ENCODE peak calls at places on chromosomes 13 and 19, in ten cellular contexts. L is thoracic aorta, Y is NCI-H1436, W is Peyer's patch, Z is adrenal gland, S is tibial artery, X is iPS-NIHi11, I is AG09319, G is EL, K is posterior cingulate gyrus. A is an unnamed sample.

GRCh38 chr19:52601025-52601973 is 31.2 kb downstream of the ZNF701 start:
- DNase-seq in X (peak), W (peak), Y (peak), G (peak), L (peak), S (peak), K (peak), I (peak), Z (peak), A (peak)

GRCh38 chr19:9009431-9009830 is 778 bp downstream of the MUC16 start:
- DNase-seq in K (no peak), I (no peak), L (no peak), W (no peak), Y (no peak), X (no peak), G (no peak), S (no peak), Z (no peak), A (no peak)

GRCh38 chr13:91962946-91963345 is 564.5 kb downstream of the GPC5 start:
- DNase-seq in L (no peak), W (no peak), I (no peak), K (no peak), Z (no peak), G (no peak), S (no peak), Y (no peak), X (no peak), A (no peak)

GRCh38 chr13:45833663-45834062 is 17.9 kb downstream of the SIAH3 start:
- DNase-seq in Y (no peak), I (peak), G (peak), X (peak), W (no peak), S (no peak), L (no peak), Z (peak), K (no peak), A (no peak)

GRCh38 chr13:91745962-91746361 is 347.5 kb downstream of the GPC5 start:
- DNase-seq in G (no peak), W (no peak), Z (no peak), I (no peak), Y (no peak), L (no peak), S (no peak), X (no peak), K (no peak), A (no peak)

GRCh38 chr13:91313103-91313502 is 34.4 kb upstream of the MIR17HG start:
- DNase-seq in K (no peak), G (peak), I (no peak), S (no peak), Z (no peak), X (peak), W (no peak), L (no peak), Y (no peak), A (no peak)

GRCh38 chr19:28554321-28555091 is 658.4 kb downstream of the UQCRFS1 start:
- DNase-seq in X (no peak), G (no peak), I (no peak), K (no peak), S (no peak), Y (no peak), W (no peak), L (no peak), Z (no peak), A (no peak)

GRCh38 chr13:33263976-33264619 is 21.5 kb downstream of the STARD13 start:
- DNase-seq in S (no peak), I (no peak), L (no peak), Y (no peak), X (no peak), K (no peak), Z (no peak), G (no peak), W (no peak), A (no peak)

GRCh38 chr19:17473041-17473440 is 2.7 kb downstream of the SLC27A1 start:
- DNase-seq in X (no peak), I (no peak), L (no peak), K (no peak), S (no peak), G (peak), W (no peak), Y (no peak), Z (peak), A (no peak)

GRCh38 chr13:82370306-82370705 is 1512.0 kb downstream of the SLITRK1 start:
- DNase-seq in K (no peak), Z (no peak), I (no peak), G (peak), Y (no peak), W (no peak), S (no peak), L (no peak), X (no peak), A (no peak)

GRCh38 chr13:43044720-43045301 is 21.4 kb downstream of the DNAJC15 start:
- DNase-seq in G (no peak), Z (no peak), L (no peak), S (no peak), W (no peak), X (no peak), Y (no peak), K (no peak), I (no peak), A (no peak)

GRCh38 chr19:37979547-37980082 is 72.6 kb downstream of the SIPA1L3 start:
- DNase-seq in Y (no peak), L (no peak), X (peak), W (peak), Z (no peak), S (peak), I (no peak), K (no peak), G (no peak), A (no peak)

GRCh38 chr13:80931766-80932165 is 590.8 kb upstream of the SPRY2 start:
- DNase-seq in K (no peak), L (no peak), G (no peak), S (no peak), Z (no peak), W (no peak), Y (no peak), X (no peak), I (no peak), A (no peak)

GRCh38 chr13:24038405-24038804 is 122.1 kb upstream of the SPATA13 start:
- DNase-seq in Z (no peak), L (no peak), X (no peak), Y (no peak), K (no peak), S (no peak), G (peak), W (peak), I (no peak), A (no peak)

GRCh38 chr19:15551183-15552004 is 43.1 kb downstream of the CYP4F22 start:
- DNase-seq in K (no peak), X (no peak), I (no peak), Z (no peak), Y (peak), W (peak), L (no peak), S (no peak), G (peak), A (no peak)

GRCh38 chr13:47415048-47415447 is 518.2 kb upstream of the HTR2A start:
- DNase-seq in I (no peak), G (no peak), X (no peak), S (no peak), W (no peak), L (no peak), Y (no peak), K (no peak), Z (no peak), A (no peak)

GRCh38 chr13:20588529-20589110 is 21.7 kb downstream of the IFT88 start:
- DNase-seq in S (no peak), I (no peak), G (no peak), K (no peak), W (no peak), Z (no peak), X (no peak), Y (no peak), L (no peak), A (no peak)

GRCh38 chr19:31054430-31054829 is 294.8 kb downstream of the TSHZ3 start:
- DNase-seq in G (peak), K (no peak), S (no peak), I (peak), Y (no peak), X (peak), W (peak), L (no peak), Z (peak), A (no peak)

GRCh38 chr13:77002590-77003190 is 10.8 kb downstream of the CLN5 start:
- DNase-seq in W (no peak), Z (no peak), X (peak), Y (no peak), K (no peak), S (no peak), L (no peak), G (peak), I (no peak), A (no peak)

GRCh38 chr13:100673376-100673830 is 1.2 kb downstream of the TMTC4 start:
- DNase-seq in W (no peak), Z (no peak), X (peak), S (no peak), G (no peak), K (no peak), I (no peak), Y (no peak), L (no peak), A (no peak)

GRCh38 chr13:70568571-70568970 is 460.3 kb upstream of the KLHL1 start:
- DNase-seq in K (no peak), Y (peak), G (peak), I (no peak), Z (no peak), W (no peak), S (no peak), X (peak), L (no peak), A (no peak)

GRCh38 chr19:9622531-9622930 is 1.5 kb upstream of the ZNF561 start:
- DNase-seq in I (no peak), L (no peak), S (no peak), K (no peak), X (no peak), Z (no peak), W (no peak), Y (no peak), G (no peak), A (no peak)

GRCh38 chr19:13154241-13154778 is 4.1 kb downstream of the IER2 start:
- DNase-seq in W (peak), I (peak), L (peak), G (peak), Z (peak), X (no peak), Y (peak), K (no peak), S (peak), A (peak)

GRCh38 chr19:15563325-15563794 is 51.7 kb upstream of the CYP4F8 start:
- DNase-seq in I (no peak), X (peak), G (peak), Z (peak), Y (peak), K (no peak), W (peak), L (no peak), S (no peak), A (peak)

GRCh38 chr19:49017666-49018351 is 918 bp upstream of the LHB start:
- DNase-seq in I (no peak), W (peak), X (peak), L (no peak), K (no peak), Y (peak), Z (peak), G (peak), S (no peak), A (peak)

GRCh38 chr19:38736413-38737280 is 7.6 kb downstream of the CAPN12 start:
- DNase-seq in Y (peak), L (no peak), K (no peak), X (peak), S (no peak), I (no peak), G (peak), Z (peak), W (peak), A (peak)

GRCh38 chr13:39149896-39150295 is 111.6 kb downstream of the NHLRC3 start:
- DNase-seq in Z (no peak), X (no peak), I (no peak), S (no peak), W (no peak), Y (no peak), G (no peak), L (no peak), K (no peak), A (peak)

A was measured in left lung.